ENCODE peak calls at places on chromosomes 12 and 14, in seven cellular contexts. A is adrenal gland; F is esophagus muscularis mucosa; E is tibial artery; B is naive thymus-derived CD4-positive, alpha-beta T cell; T is Peyer's patch; L is pancreas. C is an unnamed sample.

GRCh38 chr12:108672054-108672453 is 38.4 kb upstream of the SELPLG start:
- DNase-seq in A (no peak), F (no peak), E (no peak), B (no peak), T (no peak), L (no peak), C (no peak)

GRCh38 chr14:22766457-22767322 is at the start of gene OXA1L:
- DNase-seq in A (peak; percentile 99), F (peak; percentile 99), E (peak; percentile 97), B (peak; percentile 99), T (peak; percentile 92), L (peak; percentile 99), C (peak; percentile 98)

GRCh38 chr14:29462271-29462670 is 465.4 kb downstream of the PRKD1 start:
- DNase-seq in A (no peak), F (no peak), E (no peak), B (no peak), T (no peak), L (no peak), C (no peak)

GRCh38 chr12:125079943-125080645 is 14.9 kb downstream of the AACS start:
- DNase-seq in A (no peak), F (no peak), E (peak; percentile 77), B (no peak), T (no peak), L (no peak), C (no peak)

GRCh38 chr12:111428728-111429175 is 23.0 kb downstream of the SH2B3 start:
- DNase-seq in A (peak; percentile 58), F (no peak), E (peak; percentile 63), B (no peak), T (peak; percentile 71), L (no peak), C (no peak)

GRCh38 chr12:127006972-127007371 is 1260.0 kb upstream of the TMEM132C start:
- DNase-seq in A (no peak), F (no peak), E (no peak), B (no peak), T (no peak), L (no peak), C (no peak)

GRCh38 chr12:94670075-94670474 is 19.7 kb upstream of the TMCC3 start:
- DNase-seq in A (no peak), F (no peak), E (no peak), B (no peak), T (no peak), L (no peak), C (no peak)

GRCh38 chr12:99767809-99768208 is 120.3 kb downstream of the GARIN6 start:
- DNase-seq in A (no peak), F (no peak), E (no peak), B (no peak), T (no peak), L (no peak), C (no peak)

GRCh38 chr12:105740970-105741725 is 397.6 kb downstream of the NUAK1 start:
- DNase-seq in A (peak; percentile 35), F (peak; percentile 87), E (no peak), B (no peak), T (no peak), L (no peak), C (no peak)

GRCh38 chr12:12356886-12357696 is at the start of gene BORCS5:
- DNase-seq in A (peak; percentile 97), F (peak; percentile 99), E (peak; percentile 96), B (peak; percentile 98), T (peak; percentile 99), L (peak; percentile 99), C (peak; percentile 97)

GRCh38 chr12:104733717-104734175 is 224.3 kb downstream of the SLC41A2 start:
- DNase-seq in A (no peak), F (no peak), E (no peak), B (no peak), T (no peak), L (no peak), C (peak; percentile 47)

GRCh38 chr12:106866426-106867080 is 89.2 kb upstream of the TMEM263 start:
- DNase-seq in A (no peak), F (no peak), E (no peak), B (no peak), T (no peak), L (no peak), C (no peak)

GRCh38 chr12:107645630-107646333 is 39.8 kb upstream of the PWP1 start:
- DNase-seq in A (no peak), F (no peak), E (no peak), B (no peak), T (no peak), L (no peak), C (no peak)

GRCh38 chr12:2256453-2256852 is 203.7 kb downstream of the CACNA1C start:
- DNase-seq in A (no peak), F (no peak), E (no peak), B (no peak), T (no peak), L (no peak), C (no peak)

GRCh38 chr14:100104006-100104352 is 38.8 kb downstream of the EVL start:
- DNase-seq in A (no peak), F (no peak), E (peak; percentile 18), B (no peak), T (no peak), L (no peak), C (no peak)

GRCh38 chr14:102421366-102422057 is 58.8 kb downstream of the TECPR2 start:
- DNase-seq in A (no peak), F (no peak), E (no peak), B (no peak), T (no peak), L (no peak), C (no peak)

GRCh38 chr12:55687746-55688145 is 20.0 kb downstream of the ITGA7 start:
- DNase-seq in A (no peak), F (no peak), E (no peak), B (no peak), T (no peak), L (no peak), C (no peak)

GRCh38 chr14:73712540-73713141 is 1.5 kb downstream of the PNMA1 start:
- DNase-seq in A (no peak), F (no peak), E (no peak), B (peak; percentile 29), T (no peak), L (no peak), C (no peak)

GRCh38 chr12:108495054-108495453 is 20.0 kb upstream of the FICD start:
- DNase-seq in A (no peak), F (no peak), E (no peak), B (no peak), T (no peak), L (no peak), C (no peak)

GRCh38 chr12:110039085-110039807 is 9.1 kb downstream of the C12orf76 start:
- DNase-seq in A (peak; percentile 51), F (no peak), E (no peak), B (peak; percentile 59), T (peak; percentile 32), L (no peak), C (peak; percentile 69)

GRCh38 chr12:110037315-110037714 is 11.0 kb downstream of the C12orf76 start:
- DNase-seq in A (no peak), F (no peak), E (no peak), B (no peak), T (no peak), L (no peak), C (no peak)

GRCh38 chr12:110038741-110039084 is 9.6 kb downstream of the C12orf76 start:
- DNase-seq in A (no peak), F (no peak), E (no peak), B (no peak), T (no peak), L (no peak), C (no peak)

GRCh38 chr12:110046451-110047187 is 1.7 kb downstream of the C12orf76 start:
- DNase-seq in A (no peak), F (no peak), E (no peak), B (no peak), T (no peak), L (no peak), C (no peak)

DNA sequence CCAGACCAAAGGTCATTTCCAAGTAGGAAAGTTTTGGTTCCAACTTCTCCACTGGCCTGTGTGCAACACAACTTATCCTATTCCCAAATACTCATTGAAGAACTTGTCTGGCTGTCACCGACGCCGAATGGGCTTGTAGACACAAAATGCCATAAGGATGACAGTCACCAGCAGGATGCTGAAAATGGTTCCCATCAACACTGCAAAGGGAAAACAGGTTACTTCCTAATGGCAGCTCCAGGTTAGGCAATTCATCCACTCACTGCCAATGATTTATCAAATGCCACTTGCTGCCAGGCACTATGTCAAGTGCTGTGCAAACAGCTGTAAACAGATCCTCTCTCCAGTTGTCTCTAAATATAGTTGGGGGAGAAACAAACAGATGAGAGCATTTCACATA is 6.1 kb downstream of the C12orf76 start:
- DNase-seq in A (no peak), F (no peak), E (no peak), B (no peak), T (no peak), L (no peak), C (no peak)
- H3K4me1 ChIP-seq in A (peaks cover 14% of the 10 kb centered on the region), F (peaks cover 63% of the 10 kb centered on the region), E (peaks cover 44% of the 10 kb centered on the region), B (peaks cover 31% of the 10 kb centered on the region), T (peaks cover 27% of the 10 kb centered on the region), L (peaks cover 9% of the 10 kb centered on the region), C (peaks cover 25% of the 10 kb centered on the region)

GRCh38 chr12:51871126-51871525 is 16.8 kb upstream of the ANKRD33 start:
- DNase-seq in A (no peak), F (no peak), E (peak; percentile 66), B (no peak), T (no peak), L (no peak), C (no peak)

GRCh38 chr12:51867796-51868428 is 19.4 kb upstream of the FIGNL2 start:
- DNase-seq in A (no peak), F (no peak), E (no peak), B (no peak), T (no peak), L (no peak), C (no peak)

GRCh38 chr12:51868821-51869489 is 18.9 kb upstream of the ANKRD33 start:
- DNase-seq in A (no peak), F (no peak), E (no peak), B (no peak), T (no peak), L (no peak), C (no peak)

GRCh38 chr12:51869931-51870330 is 18.0 kb upstream of the ANKRD33 start:
- DNase-seq in A (no peak), F (no peak), E (no peak), B (no peak), T (no peak), L (no peak), C (no peak)

GRCh38 chr12:51869490-51869865 is 18.4 kb upstream of the ANKRD33 start:
- DNase-seq in A (no peak), F (no peak), E (no peak), B (no peak), T (no peak), L (no peak), C (no peak)
- H3K4me3 ChIP-seq in A (no peak overlapping the region), F (peak overlapping the region; percentile 52), E (peak overlapping the region; percentile 49), B (no peak overlapping the region), T (peak overlapping the region; percentile 34), L (peak overlapping the region; percentile 43), C (no peak overlapping the region)

GRCh38 chr12:113239811-113240331 is 18.6 kb downstream of the TPCN1 start:
- DNase-seq in A (peak; percentile 15), F (no peak), E (no peak), B (no peak), T (no peak), L (no peak), C (no peak)
- H3K4me1 ChIP-seq in A (peaks cover 45% of the 10 kb centered on the region), F (peaks cover 73% of the 10 kb centered on the region), E (peaks cover 100% of the 10 kb centered on the region), B (peaks cover 7% of the 10 kb centered on the region), T (peaks cover 89% of the 10 kb centered on the region), L (peaks cover 45% of the 10 kb centered on the region), C (no peaks in the 10 kb centered on the region)

DNA sequence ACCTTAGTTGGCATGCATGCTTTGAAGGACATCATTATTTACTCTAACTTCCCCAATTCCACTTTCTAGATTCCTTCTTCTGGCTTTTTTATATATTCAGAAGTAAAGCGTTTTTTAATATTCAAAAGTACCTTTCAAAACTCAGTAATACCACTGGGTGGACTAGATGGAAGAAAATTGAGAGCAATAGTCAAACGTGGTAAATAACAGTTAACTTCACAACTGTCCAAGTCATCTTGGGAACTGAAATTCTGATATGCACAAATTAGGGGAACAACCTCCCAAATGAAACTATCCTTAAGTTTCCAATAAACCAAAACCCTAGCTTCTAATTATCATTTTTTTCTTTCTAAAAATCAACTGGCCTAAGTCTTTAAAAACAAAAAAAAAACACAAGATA is 9.0 kb downstream of the SINHCAF start:
- DNase-seq in A (no peak), F (no peak), E (no peak), B (no peak), T (no peak), L (no peak), C (no peak)
- H3K4me3 ChIP-seq in A (no peak overlapping the region), F (peak overlapping the region; percentile 41), E (peak overlapping the region; percentile 21), B (peak overlapping the region; percentile 34), T (no peak overlapping the region), L (no peak overlapping the region), C (peak overlapping the region; percentile 90)